ENCODE peak calls at places on chromosomes 7 and 10, in five cellular contexts. B, I, M, S and A are unnamed samples.

GRCh38 chr7:155449008-155449879 is 8.7 kb upstream of the EN2 start:
- DNase-seq in B (no peak), I (no peak), M (peak), S (no peak), A (no peak)

GRCh38 chr7:155090647-155091046 is 20.5 kb downstream of the HTR5A start:
- DNase-seq in B (peak), I (no peak), M (no peak), S (no peak), A (no peak)

GRCh38 chr7:101720324-101720723 is 91.2 kb upstream of the MYL10 start:
- DNase-seq in B (no peak), I (no peak), M (no peak), S (no peak), A (no peak)

GRCh38 chr7:47336178-47337020 is 245.5 kb downstream of the TNS3 start:
- DNase-seq in B (no peak), I (no peak), M (no peak), S (peak), A (no peak)

GRCh38 chr10:61877882-61878281 is 23.6 kb upstream of the ARID5B start:
- DNase-seq in B (no peak), I (no peak), M (no peak), S (no peak), A (no peak)

GRCh38 chr7:30971440-30971839 is 7.7 kb downstream of the GHRHR start:
- DNase-seq in B (no peak), I (no peak), M (no peak), S (no peak), A (no peak)

GRCh38 chr7:21941570-21942224 is 4.0 kb downstream of the CDCA7L start:
- DNase-seq in B (no peak), I (no peak), M (no peak), S (peak), A (peak)

GRCh38 chr7:93601363-93601762 is 26.8 kb upstream of the CALCR start:
- DNase-seq in B (no peak), I (no peak), M (peak), S (no peak), A (no peak)

GRCh38 chr7:142134944-142135343 is 23.4 kb downstream of the MGAM2 start:
- DNase-seq in B (no peak), I (no peak), M (peak), S (no peak), A (no peak)

GRCh38 chr7:126818393-126819196 is 434.1 kb downstream of the GRM8 start:
- DNase-seq in B (no peak), I (no peak), M (no peak), S (no peak), A (no peak)

GRCh38 chr10:125531470-125531869 is 151.5 kb downstream of the TEX36 start:
- DNase-seq in B (no peak), I (no peak), M (no peak), S (no peak), A (no peak)

GRCh38 chr7:77386165-77386824 is 29.9 kb downstream of the GSAP start:
- DNase-seq in B (no peak), I (no peak), M (no peak), S (peak), A (no peak)

GRCh38 chr7:17299477-17299991 is 1.1 kb downstream of the AHR start:
- DNase-seq in B (peak), I (no peak), M (peak), S (no peak), A (no peak)

GRCh38 chr7:132049462-132050304 is 493.3 kb upstream of the PODXL start:
- DNase-seq in B (peak), I (no peak), M (peak), S (peak), A (peak)

GRCh38 chr7:27793780-27794179 is 53.8 kb downstream of the TAX1BP1 start:
- DNase-seq in B (no peak), I (no peak), M (no peak), S (no peak), A (no peak)

GRCh38 chr10:278707-279106 is 143.5 kb downstream of the ZMYND11 start:
- DNase-seq in B (no peak), I (no peak), M (no peak), S (no peak), A (no peak)

GRCh38 chr10:86795353-86795752 is 38.9 kb downstream of the BMPR1A start:
- DNase-seq in B (no peak), I (peak), M (peak), S (peak), A (no peak)

GRCh38 chr7:157009170-157009777 is 1.2 kb downstream of the MNX1 start:
- DNase-seq in B (no peak), I (no peak), M (peak), S (no peak), A (no peak)

GRCh38 chr10:24713086-24713485 is 10.6 kb downstream of the ARHGAP21 start:
- DNase-seq in B (no peak), I (no peak), M (no peak), S (no peak), A (no peak)

GRCh38 chr10:124992462-124993344 is 50.8 kb downstream of the ZRANB1 start:
- DNase-seq in B (peak), I (no peak), M (peak), S (peak), A (peak)

GRCh38 chr7:151062399-151063211 is 3.2 kb downstream of the SLC4A2 start:
- DNase-seq in B (no peak), I (no peak), M (peak), S (peak), A (no peak)

GRCh38 chr7:55572378-55573233 is at the start of gene VOPP1:
- DNase-seq in B (peak), I (no peak), M (peak), S (peak), A (peak)

GRCh38 chr7:22375359-22376048 is 18.6 kb upstream of the RAPGEF5 start:
- DNase-seq in B (no peak), I (no peak), M (no peak), S (peak), A (no peak)

GRCh38 chr10:3635248-3635647 is 149.8 kb downstream of the KLF6 start:
- DNase-seq in B (no peak), I (no peak), M (no peak), S (no peak), A (no peak)

GRCh38 chr10:101829561-101830315 is 11.5 kb upstream of the OGA start:
- DNase-seq in B (peak), I (no peak), M (no peak), S (no peak), A (peak)

GRCh38 chr10:58797356-58797755 is 284.7 kb downstream of the BICC1 start:
- DNase-seq in B (no peak), I (no peak), M (no peak), S (peak), A (no peak)

GRCh38 chr10:60035984-60036383 is 129.6 kb upstream of the CCDC6 start:
- DNase-seq in B (no peak), I (no peak), M (no peak), S (no peak), A (no peak)

GRCh38 chr7:86923530-86923929 is 135.9 kb downstream of the ELAPOR2 start:
- DNase-seq in B (no peak), I (no peak), M (no peak), S (no peak), A (no peak)

GRCh38 chr10:112461029-112461887 is 14.2 kb downstream of the VTI1A start:
- DNase-seq in B (no peak), I (peak), M (peak), S (peak), A (no peak)

GRCh38 chr10:74163313-74164068 is 12.5 kb downstream of the ADK start:
- DNase-seq in B (no peak), I (no peak), M (no peak), S (no peak), A (no peak)

GRCh38 chr7:1811850-1812692 is 142.0 kb downstream of the ELFN1 start:
- DNase-seq in B (no peak), I (no peak), M (peak), S (no peak), A (peak)

GRCh38 chr10:104069610-104070009 is 16.1 kb downstream of the COL17A1 start:
- DNase-seq in B (no peak), I (no peak), M (no peak), S (no peak), A (no peak)

DNA sequence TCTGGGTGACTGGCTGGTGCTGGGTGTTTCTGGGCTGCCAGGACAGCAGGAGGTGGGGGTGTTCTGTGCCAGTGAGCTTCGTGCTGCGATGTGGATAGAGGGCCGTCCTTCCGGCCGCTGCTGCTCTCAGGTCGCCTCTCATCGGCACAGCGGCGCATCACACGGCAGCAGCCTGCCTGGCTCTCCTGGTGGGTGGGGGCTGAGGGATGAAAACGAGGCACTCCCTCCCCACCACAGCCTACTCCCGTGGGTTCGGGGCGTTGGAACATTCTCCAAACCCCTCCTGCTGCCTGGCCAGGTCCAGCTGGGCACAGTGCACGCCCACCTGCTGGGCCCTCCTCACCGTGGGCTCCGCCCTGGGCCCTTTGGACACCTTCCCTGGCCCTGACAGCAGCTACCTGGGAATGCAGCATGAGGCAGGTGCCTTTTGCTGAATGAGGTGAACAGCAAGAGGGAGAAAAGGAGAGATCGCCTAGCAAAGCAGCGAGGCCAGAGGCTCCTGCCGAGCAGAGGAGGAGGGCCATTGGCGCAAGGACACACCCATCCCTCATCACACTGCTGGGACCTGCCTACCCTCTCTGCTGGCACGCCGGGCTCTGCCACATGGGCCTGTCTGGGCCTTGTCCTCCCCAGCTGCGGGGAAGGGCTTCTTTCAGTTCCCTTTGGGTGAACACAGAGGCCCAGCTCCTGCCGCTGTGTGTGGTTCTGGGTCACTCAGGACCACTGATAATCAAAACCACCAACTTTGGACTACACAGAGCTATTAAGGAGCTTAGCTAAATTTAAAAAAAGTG is 33.4 kb downstream of the INPP5A start:
- DNase-seq in B (no peak), I (no peak), M (no peak), S (no peak), A (peak)
- H3K4me3 ChIP-seq in B (no peak), I (no peak), M (no peak), S (no peak), A (peak)

DNA sequence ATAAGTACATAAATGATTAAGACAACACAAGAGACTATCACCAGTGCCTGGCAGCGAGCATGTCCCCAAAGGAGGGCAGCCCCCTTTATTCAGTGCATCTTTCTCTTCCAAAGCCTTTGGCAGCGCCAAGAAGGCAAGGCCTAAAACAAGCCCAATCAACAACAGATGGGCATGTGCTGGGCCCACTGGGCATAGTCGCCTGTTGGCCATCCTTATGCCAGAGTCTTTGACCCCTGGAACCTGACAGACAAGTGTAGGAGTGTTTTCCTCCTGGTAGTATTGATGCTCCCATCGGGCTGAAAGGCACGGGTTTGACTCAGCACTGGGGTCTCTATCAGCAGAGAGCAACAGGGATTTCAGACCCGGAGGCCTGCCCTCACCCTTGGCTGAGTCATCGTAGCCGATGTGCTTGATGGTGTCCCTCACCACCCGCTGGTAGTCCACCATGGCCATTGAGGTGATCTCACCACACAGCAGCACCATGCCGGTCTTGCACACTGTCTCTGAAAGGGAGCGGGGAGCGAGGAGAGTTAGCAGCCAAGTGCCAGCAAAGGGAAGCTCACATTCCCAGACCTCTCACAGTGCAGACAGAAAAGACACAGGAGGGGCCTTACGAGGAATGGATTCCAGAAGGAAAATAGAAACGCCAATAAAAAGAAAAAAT is 5.8 kb downstream of the MAT1A start:
- DNase-seq in B (no peak), I (no peak), M (no peak), S (no peak), A (no peak)
- H3K4me3 ChIP-seq in B (no peak), I (no peak), M (no peak), S (no peak), A (no peak)

GRCh38 chr7:24573554-24574338 is 494 bp downstream of the PALS2 start:
- DNase-seq in B (peak), I (no peak), M (peak), S (peak), A (peak)

GRCh38 chr7:24572421-24573007 is 738 bp upstream of the PALS2 start:
- DNase-seq in B (peak), I (no peak), M (peak), S (peak), A (peak)

GRCh38 chr7:24576171-24577052 is 3.2 kb downstream of the PALS2 start:
- DNase-seq in B (no peak), I (no peak), M (peak), S (peak), A (peak)

GRCh38 chr7:24573008-24573553 is at the start of gene PALS2:
- DNase-seq in B (peak), I (no peak), M (peak), S (peak), A (peak)

DNA sequence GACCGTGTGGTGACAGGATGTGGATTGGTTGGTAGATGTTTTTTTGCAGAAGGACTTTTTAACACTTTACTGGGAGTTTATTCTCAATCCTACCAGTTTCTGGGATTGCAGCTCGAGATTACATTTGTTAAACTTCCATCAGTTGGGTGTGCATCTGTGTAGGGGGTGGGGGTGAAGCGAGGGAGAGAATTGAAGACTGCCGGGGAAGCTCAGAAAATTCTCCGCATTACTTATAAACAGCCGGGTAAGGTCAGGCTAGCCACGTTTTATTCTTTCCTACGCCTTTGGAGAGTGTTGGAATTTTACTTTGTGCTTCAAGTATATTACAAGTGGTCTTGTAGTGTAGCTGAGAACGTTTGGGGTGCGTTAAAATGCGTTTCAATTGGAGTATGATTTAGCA is 1.1 kb downstream of the PALS2 start:
- DNase-seq in B (no peak), I (no peak), M (peak), S (peak), A (no peak)
- H3K4me3 ChIP-seq in B (peak), I (peak), M (peak), S (peak), A (peak)

GRCh38 chr10:97627731-97628130 is 5.6 kb downstream of the MORN4 start:
- DNase-seq in B (no peak), I (no peak), M (no peak), S (no peak), A (no peak)

GRCh38 chr10:97623277-97623676 is 10.0 kb downstream of the MORN4 start:
- DNase-seq in B (no peak), I (no peak), M (no peak), S (no peak), A (no peak)

GRCh38 chr10:97629289-97629688 is 4.0 kb downstream of the MORN4 start:
- DNase-seq in B (no peak), I (no peak), M (no peak), S (no peak), A (no peak)

GRCh38 chr10:97631098-97631497 is 2.2 kb downstream of the MORN4 start:
- DNase-seq in B (no peak), I (no peak), M (no peak), S (no peak), A (no peak)

DNA sequence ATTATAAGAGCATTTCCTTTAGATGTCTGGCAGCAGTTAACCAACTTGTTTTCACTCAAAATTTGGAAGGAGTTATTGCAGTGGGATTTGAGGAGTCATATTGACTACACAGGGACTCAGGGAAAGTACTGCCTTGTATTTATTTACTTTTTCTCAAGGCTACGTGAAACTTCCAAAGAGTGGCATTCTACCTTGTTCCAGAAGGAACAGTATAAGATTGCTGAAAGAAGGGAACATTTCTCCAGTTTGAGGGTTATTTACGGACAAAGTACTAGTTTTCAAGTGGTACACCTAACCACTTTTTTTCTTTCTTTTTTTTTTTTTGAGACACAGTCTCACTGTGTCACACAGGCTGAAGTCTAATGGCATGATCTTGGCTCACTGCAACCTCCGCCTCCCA is 5.1 kb downstream of the MORN4 start:
- DNase-seq in B (no peak), I (no peak), M (no peak), S (no peak), A (no peak)
- H3K4me3 ChIP-seq in B (no peak), I (no peak), M (no peak), S (no peak), A (no peak)

GRCh38 chr7:28865494-28866257 is 92.5 kb downstream of the TRIL start:
- DNase-seq in B (no peak), I (peak), M (no peak), S (peak), A (no peak)

GRCh38 chr7:28862876-28863275 is 95.3 kb downstream of the TRIL start:
- DNase-seq in B (no peak), I (peak), M (no peak), S (no peak), A (no peak)

GRCh38 chr7:28871083-28871482 is 87.0 kb downstream of the TRIL start:
- DNase-seq in B (no peak), I (no peak), M (no peak), S (no peak), A (no peak)

GRCh38 chr7:28868700-28869099 is 89.4 kb downstream of the TRIL start:
- DNase-seq in B (no peak), I (no peak), M (no peak), S (no peak), A (no peak)

DNA sequence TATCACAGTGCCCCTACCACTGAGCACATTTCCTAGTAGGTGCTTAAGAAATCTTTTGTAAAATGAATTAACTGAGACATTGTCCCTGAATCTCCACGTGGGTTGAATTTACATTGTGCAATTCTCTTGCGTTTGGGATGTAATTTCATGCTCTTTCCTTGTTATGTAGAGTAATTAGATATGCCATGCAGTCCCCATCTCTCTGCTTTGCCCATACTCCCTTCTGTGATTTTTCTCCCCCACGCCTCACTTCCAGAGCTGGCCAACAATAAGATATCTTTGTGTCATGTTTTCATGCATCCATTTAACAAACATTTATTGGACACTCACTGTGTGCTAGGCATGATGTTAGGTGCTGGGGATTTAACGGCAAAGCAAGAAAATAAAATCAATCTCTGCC is 90.9 kb downstream of the TRIL start:
- DNase-seq in B (no peak), I (no peak), M (no peak), S (no peak), A (no peak)
- H3K4me3 ChIP-seq in B (no peak), I (no peak), M (no peak), S (no peak), A (no peak)

GRCh38 chr7:44636041-44636580 is 29.7 kb downstream of the OGDH start:
- DNase-seq in B (no peak), I (no peak), M (no peak), S (no peak), A (no peak)

GRCh38 chr7:44636926-44637325 is 30.5 kb downstream of the OGDH start:
- DNase-seq in B (no peak), I (no peak), M (no peak), S (no peak), A (no peak)

GRCh38 chr7:44638611-44639557 is 32.5 kb downstream of the OGDH start:
- DNase-seq in B (peak), I (no peak), M (peak), S (peak), A (peak)

GRCh38 chr7:44639701-44640321 is 33.4 kb downstream of the OGDH start:
- DNase-seq in B (no peak), I (peak), M (peak), S (peak), A (no peak)

GRCh38 chr7:44637788-44638594 is 31.6 kb downstream of the OGDH start:
- DNase-seq in B (peak), I (peak), M (peak), S (peak), A (no peak)
- H3K4me3 ChIP-seq in B (peak), I (no peak), M (no peak), S (no peak), A (peak)

DNA sequence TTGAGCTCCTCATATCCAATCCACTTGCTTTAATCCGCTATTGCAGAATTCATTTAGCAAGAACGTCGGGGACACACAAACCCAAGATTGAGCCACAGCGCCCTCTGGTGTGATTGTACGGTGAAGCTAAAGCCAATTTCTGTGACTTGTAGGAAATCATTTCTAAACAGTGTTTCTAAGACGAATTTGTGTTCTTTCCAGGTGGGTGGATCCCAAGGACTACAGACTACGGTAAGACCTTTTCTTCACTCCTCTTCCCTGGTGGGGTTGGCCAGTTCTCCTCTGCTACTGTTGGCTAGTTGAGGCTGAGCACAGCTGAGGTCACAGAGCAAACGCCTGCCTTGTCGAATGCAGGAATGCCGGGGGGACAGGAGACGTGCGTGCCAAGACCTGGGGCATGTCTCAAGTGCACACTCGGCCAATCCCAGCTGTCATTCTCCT is 5.2 kb downstream of the DMBT1 start:
- DNase-seq in B (peak), I (peak), M (peak), S (peak), A (peak)
- H3K4me3 ChIP-seq in B (no peak), I (peak), M (no peak), S (peak), A (no peak)

GRCh38 chr7:136958016-136958415 is 89.6 kb downstream of the CHRM2 start:
- DNase-seq in B (no peak), I (no peak), M (no peak), S (no peak), A (no peak)
- H3K4me3 ChIP-seq in B (no peak), I (no peak), M (no peak), S (no peak), A (no peak)